ENCODE peak calls at places on chromosome 4, in six cellular contexts. Y, U, L, C, X and F are unnamed samples.
A peak's percentile ranks its signal among the peaks of the same experiment; 100 is the strongest.

GRCh38 chr4:40750461-40751258 is 905 bp downstream of the NSUN7 start:
- DNase-seq in U (peak; percentile 38), Y (peak; percentile 35), L (peak; percentile 7), X (peak; percentile 34), C (peak; percentile 60), F (peak; percentile 89)

GRCh38 chr4:78293841-78294301 is 236.7 kb downstream of the FRAS1 start:
- DNase-seq in Y (peak; percentile 89), L (peak; percentile 51), U (no peak), C (peak; percentile 35), X (no peak), F (no peak)

GRCh38 chr4:163693776-163694175 is 199.3 kb downstream of the TMA16 start:
- DNase-seq in U (no peak), Y (peak; percentile 19), C (no peak), X (no peak), L (peak; percentile 77), F (no peak)

GRCh38 chr4:108149588-108150380 is 18.9 kb downstream of the LEF1 start:
- DNase-seq in L (no peak), U (no peak), X (no peak), Y (peak; percentile 43), C (no peak), F (no peak)

GRCh38 chr4:93147524-93148212 is 680.9 kb upstream of the ATOH1 start:
- DNase-seq in Y (no peak), X (no peak), C (peak; percentile 81), L (no peak), U (no peak), F (peak; percentile 86)

GRCh38 chr4:7970031-7970946 is 30.6 kb upstream of the AFAP1 start:
- DNase-seq in L (peak; percentile 71), U (peak; percentile 42), C (no peak), Y (peak; percentile 43), X (peak; percentile 79), F (no peak)

GRCh38 chr4:929096-929765 is 2.9 kb downstream of the GAK start:
- DNase-seq in Y (no peak), C (no peak), U (peak; percentile 5), X (no peak), L (no peak), F (no peak)

GRCh38 chr4:161522031-161522430 is 641.8 kb downstream of the FSTL5 start:
- DNase-seq in C (no peak), X (no peak), L (no peak), Y (no peak), U (no peak), F (no peak)

GRCh38 chr4:1830642-1831228 is 25.2 kb downstream of the LETM1 start:
- DNase-seq in X (no peak), L (no peak), C (no peak), Y (no peak), U (no peak), F (no peak)

GRCh38 chr4:7161721-7162214 is 30.6 kb upstream of the SORCS2 start:
- DNase-seq in Y (peak; percentile 48), X (no peak), C (no peak), U (peak; percentile 26), L (no peak), F (no peak)

GRCh38 chr4:84051728-84052127 is 447.4 kb downstream of the NKX6-1 start:
- DNase-seq in C (peak; percentile 62), L (no peak), U (no peak), X (no peak), Y (no peak), F (peak; percentile 20)

GRCh38 chr4:158610790-158611189 is 60.9 kb downstream of the C4orf46 start:
- DNase-seq in X (no peak), U (no peak), Y (no peak), L (peak; percentile 72), C (no peak), F (no peak)

GRCh38 chr4:42816189-42816588 is 76.3 kb upstream of the GRXCR1 start:
- DNase-seq in L (no peak), U (no peak), X (peak; percentile 6), Y (no peak), C (no peak), F (no peak)

GRCh38 chr4:125938541-125938940 is 623.8 kb downstream of the FAT4 start:
- DNase-seq in C (no peak), X (no peak), Y (peak; percentile 2), L (no peak), U (no peak), F (no peak)

GRCh38 chr4:130257271-130257670 is 1161.3 kb downstream of the C4orf33 start:
- DNase-seq in C (no peak), X (no peak), L (peak; percentile 74), Y (peak; percentile 10), U (no peak), F (no peak)

GRCh38 chr4:147924604-147925412 is 192.9 kb downstream of the ARHGAP10 start:
- DNase-seq in X (peak; percentile 69), Y (peak; percentile 30), U (peak; percentile 66), C (peak; percentile 79), L (peak; percentile 38), F (peak; percentile 80)

GRCh38 chr4:101349346-101350064 is 2.2 kb upstream of the PPP3CA start:
- DNase-seq in Y (peak; percentile 35), X (no peak), U (peak; percentile 36), L (peak; percentile 71), C (no peak), F (no peak)

GRCh38 chr4:115675721-115676120 is 562.3 kb upstream of the NDST4 start:
- DNase-seq in L (no peak), X (no peak), Y (no peak), C (no peak), U (no peak), F (no peak)

GRCh38 chr4:113142351-113142750 is 92.9 kb downstream of the ANK2 start:
- DNase-seq in Y (no peak), C (no peak), L (no peak), U (no peak), X (no peak), F (no peak)

GRCh38 chr4:23768541-23768940 is 121.3 kb downstream of the PPARGC1A start:
- DNase-seq in C (no peak), Y (no peak), X (no peak), L (no peak), U (no peak), F (no peak)

GRCh38 chr4:6464842-6465588 is 7.4 kb downstream of the PPP2R2C start:
- DNase-seq in X (no peak), C (no peak), Y (no peak), L (peak; percentile 48), U (peak; percentile 47), F (peak; percentile 57)

GRCh38 chr4:3655485-3656429 is 110.4 kb upstream of the ADRA2C start:
- DNase-seq in Y (no peak), C (no peak), X (no peak), U (no peak), L (no peak), F (peak; percentile 66)
- TF ChIP-seq EZH2phosphoT487 in Y (no peak), C (no peak), X (no peak), U (no peak), L (no peak), F (no peak)

GRCh38 chr4:77073106-77073858 is 2.5 kb downstream of the CCNI start:
- DNase-seq in U (no peak), Y (peak; percentile 60), X (peak; percentile 11), L (no peak), C (no peak), F (no peak)
- TF ChIP-seq EZH2phosphoT487 in U (no peak), Y (no peak), X (no peak), L (no peak), C (no peak), F (no peak)

GRCh38 chr4:16001484-16001858 is 38.5 kb upstream of the FGFBP2 start:
- DNase-seq in L (peak; percentile 75), U (peak; percentile 76), C (peak; percentile 71), Y (peak; percentile 76), X (peak; percentile 84), F (peak; percentile 88)
- TF ChIP-seq EZH2phosphoT487 in L (no peak), U (no peak), C (no peak), Y (no peak), X (no peak), F (no peak)

GRCh38 chr4:89215736-89216135 is 91.9 kb downstream of the GPRIN3 start:
- DNase-seq in L (no peak), C (no peak), X (no peak), U (no peak), Y (no peak), F (no peak)
- TF ChIP-seq EZH2phosphoT487 in L (no peak), C (no peak), X (no peak), U (no peak), Y (no peak), F (no peak)

GRCh38 chr4:102627831-102628523 is 126.8 kb downstream of the NFKB1 start:
- DNase-seq in U (no peak), C (no peak), Y (peak; percentile 85), X (no peak), L (peak; percentile 91), F (no peak)
- TF ChIP-seq EZH2phosphoT487 in U (no peak), C (no peak), Y (no peak), X (no peak), L (no peak), F (no peak)

GRCh38 chr4:48138936-48139335 is 4.9 kb upstream of the TXK start:
- DNase-seq in U (no peak), C (no peak), Y (no peak), X (no peak), L (no peak), F (no peak)

GRCh38 chr4:48138511-48138910 is 4.5 kb upstream of the TXK start:
- DNase-seq in C (no peak), Y (no peak), L (no peak), U (no peak), X (no peak), F (no peak)

GRCh38 chr4:48139688-48140087 is 5.6 kb upstream of the TXK start:
- DNase-seq in C (no peak), U (no peak), X (no peak), Y (peak; percentile 45), L (peak; percentile 39), F (no peak)

GRCh38 chr4:48137766-48138349 is 3.8 kb upstream of the TXK start:
- DNase-seq in Y (no peak), C (no peak), X (no peak), U (no peak), L (no peak), F (no peak)

DNA sequence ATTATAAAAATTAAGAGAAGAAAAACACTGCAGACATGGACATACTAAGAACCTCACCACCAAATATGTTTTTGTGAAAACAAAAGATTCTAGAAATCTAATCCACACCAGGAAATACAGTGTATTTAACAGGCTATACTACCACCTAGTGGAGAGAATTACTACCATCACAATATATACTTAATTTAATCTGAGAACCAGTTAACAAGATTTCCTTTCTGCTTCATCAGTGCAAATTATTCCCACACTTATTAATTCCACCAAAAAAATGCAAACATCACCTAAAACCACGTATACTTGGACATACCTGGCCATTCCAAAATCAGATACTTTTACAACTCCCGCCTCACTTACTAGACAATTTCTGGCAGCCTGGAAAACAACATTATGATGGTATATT is 7.0 kb upstream of the TXK start:
- DNase-seq in C (peak; percentile 54), Y (peak; percentile 64), X (peak; percentile 56), U (peak; percentile 48), L (peak; percentile 66), F (peak; percentile 77)
- TF ChIP-seq EZH2phosphoT487 in C (no peak), Y (no peak), X (no peak), U (no peak), L (no peak), F (no peak)

GRCh38 chr4:22129454-22130075 is 181.0 kb upstream of the KCNIP4 start:
- DNase-seq in X (peak; percentile 51), Y (peak; percentile 61), U (peak; percentile 25), L (peak; percentile 69), C (peak; percentile 69), F (peak; percentile 84)
- TF ChIP-seq EZH2phosphoT487 in X (no peak), Y (no peak), U (no peak), L (no peak), C (no peak), F (no peak)

GRCh38 chr4:180560896-180561295 is 1682.3 kb upstream of the TENM3 start:
- DNase-seq in L (peak; percentile 23), U (no peak), Y (no peak), C (no peak), X (peak; percentile 11), F (no peak)
- TF ChIP-seq EZH2phosphoT487 in L (no peak), U (no peak), Y (no peak), C (no peak), X (no peak), F (no peak)